ENCODE peak calls at places on chromosome 1, in eight cellular contexts. One of them, this sample, is unnamed.

GRCh38 chr1:18299441-18300338 is 181.0 kb upstream of the KLHDC7A start:
- ATAC-seq in activated T-cell treated with anti-CD3 and anti-CD28 coated beads, Interleukin-2, amount 50 U/mL, for 4 hours: no peak
- ATAC-seq in IMR-90: no peak
- ATAC-seq in GM23338: peak
- ATAC-seq in heart right ventricle: no peak
- ATAC-seq in heart left ventricle: no peak
- ATAC-seq in left cardiac atrium: no peak
- ATAC-seq in natural killer cell: no peak
- ATAC-seq in this sample: no peak

GRCh38 chr1:223110963-223111362 is 32.1 kb downstream of the TLR5 start:
- ATAC-seq in heart left ventricle: no peak
- ATAC-seq in activated T-cell treated with anti-CD3 and anti-CD28 coated beads, Interleukin-2, amount 50 U/mL, for 4 hours: peak
- ATAC-seq in left cardiac atrium: no peak
- ATAC-seq in IMR-90: no peak
- ATAC-seq in GM23338: no peak
- ATAC-seq in natural killer cell: no peak
- ATAC-seq in heart right ventricle: no peak
- ATAC-seq in this sample: no peak

GRCh38 chr1:89598450-89599331 is 34.2 kb upstream of the LRRC8C start:
- ATAC-seq in activated T-cell treated with anti-CD3 and anti-CD28 coated beads, Interleukin-2, amount 50 U/mL, for 4 hours: no peak
- ATAC-seq in GM23338: peak
- ATAC-seq in heart right ventricle: peak
- ATAC-seq in IMR-90: peak
- ATAC-seq in heart left ventricle: no peak
- ATAC-seq in natural killer cell: peak
- ATAC-seq in left cardiac atrium: peak
- ATAC-seq in this sample: peak

GRCh38 chr1:154335351-154335714 is 10.0 kb downstream of the ATP8B2 start:
- ATAC-seq in heart right ventricle: no peak
- ATAC-seq in GM23338: no peak
- ATAC-seq in activated T-cell treated with anti-CD3 and anti-CD28 coated beads, Interleukin-2, amount 50 U/mL, for 4 hours: no peak
- ATAC-seq in IMR-90: no peak
- ATAC-seq in heart left ventricle: no peak
- ATAC-seq in natural killer cell: peak
- ATAC-seq in left cardiac atrium: no peak
- ATAC-seq in this sample: no peak

GRCh38 chr1:6365047-6365446 is 28.5 kb downstream of the ACOT7 start:
- ATAC-seq in activated T-cell treated with anti-CD3 and anti-CD28 coated beads, Interleukin-2, amount 50 U/mL, for 4 hours: peak
- ATAC-seq in IMR-90: no peak
- ATAC-seq in heart right ventricle: no peak
- ATAC-seq in GM23338: no peak
- ATAC-seq in left cardiac atrium: no peak
- ATAC-seq in heart left ventricle: no peak
- ATAC-seq in natural killer cell: peak
- ATAC-seq in this sample: peak

GRCh38 chr1:42713293-42713692 is 26.7 kb downstream of the CLDN19 start:
- ATAC-seq in activated T-cell treated with anti-CD3 and anti-CD28 coated beads, Interleukin-2, amount 50 U/mL, for 4 hours: no peak
- ATAC-seq in natural killer cell: no peak
- ATAC-seq in left cardiac atrium: no peak
- ATAC-seq in heart right ventricle: no peak
- ATAC-seq in IMR-90: no peak
- ATAC-seq in heart left ventricle: no peak
- ATAC-seq in GM23338: no peak
- ATAC-seq in this sample: no peak

GRCh38 chr1:76871355-76871974 is 4.2 kb downstream of the ST6GALNAC5 start:
- ATAC-seq in left cardiac atrium: no peak
- ATAC-seq in heart left ventricle: no peak
- ATAC-seq in natural killer cell: no peak
- ATAC-seq in IMR-90: no peak
- ATAC-seq in activated T-cell treated with anti-CD3 and anti-CD28 coated beads, Interleukin-2, amount 50 U/mL, for 4 hours: no peak
- ATAC-seq in heart right ventricle: no peak
- ATAC-seq in GM23338: no peak
- ATAC-seq in this sample: no peak

GRCh38 chr1:41670558-41670957 is 186.1 kb upstream of the EDN2 start:
- ATAC-seq in GM23338: no peak
- ATAC-seq in activated T-cell treated with anti-CD3 and anti-CD28 coated beads, Interleukin-2, amount 50 U/mL, for 4 hours: peak
- ATAC-seq in heart right ventricle: no peak
- ATAC-seq in natural killer cell: no peak
- ATAC-seq in IMR-90: peak
- ATAC-seq in left cardiac atrium: peak
- ATAC-seq in heart left ventricle: no peak
- ATAC-seq in this sample: no peak

GRCh38 chr1:33878392-33878791 is 14.5 kb downstream of the HMGB4 start:
- ATAC-seq in GM23338: no peak
- ATAC-seq in natural killer cell: no peak
- ATAC-seq in activated T-cell treated with anti-CD3 and anti-CD28 coated beads, Interleukin-2, amount 50 U/mL, for 4 hours: no peak
- ATAC-seq in heart right ventricle: no peak
- ATAC-seq in left cardiac atrium: no peak
- ATAC-seq in heart left ventricle: no peak
- ATAC-seq in IMR-90: no peak
- ATAC-seq in this sample: no peak

GRCh38 chr1:225155555-225155954 is 226.1 kb downstream of the DNAH14 start:
- ATAC-seq in heart right ventricle: no peak
- ATAC-seq in activated T-cell treated with anti-CD3 and anti-CD28 coated beads, Interleukin-2, amount 50 U/mL, for 4 hours: no peak
- ATAC-seq in IMR-90: no peak
- ATAC-seq in GM23338: no peak
- ATAC-seq in natural killer cell: no peak
- ATAC-seq in left cardiac atrium: no peak
- ATAC-seq in heart left ventricle: no peak
- ATAC-seq in this sample: no peak

GRCh38 chr1:118047006-118047649 is 117.6 kb downstream of the WDR3 start:
- ATAC-seq in heart right ventricle: no peak
- ATAC-seq in heart left ventricle: no peak
- ATAC-seq in natural killer cell: no peak
- ATAC-seq in activated T-cell treated with anti-CD3 and anti-CD28 coated beads, Interleukin-2, amount 50 U/mL, for 4 hours: no peak
- ATAC-seq in GM23338: no peak
- ATAC-seq in left cardiac atrium: no peak
- ATAC-seq in IMR-90: no peak
- ATAC-seq in this sample: no peak

GRCh38 chr1:245698860-245699259 is 544.1 kb downstream of the KIF26B start:
- ATAC-seq in heart left ventricle: no peak
- ATAC-seq in activated T-cell treated with anti-CD3 and anti-CD28 coated beads, Interleukin-2, amount 50 U/mL, for 4 hours: no peak
- ATAC-seq in left cardiac atrium: no peak
- ATAC-seq in GM23338: no peak
- ATAC-seq in IMR-90: no peak
- ATAC-seq in heart right ventricle: no peak
- ATAC-seq in natural killer cell: no peak
- ATAC-seq in this sample: no peak

GRCh38 chr1:55479970-55480369 is 264.8 kb upstream of the USP24 start:
- ATAC-seq in left cardiac atrium: no peak
- ATAC-seq in GM23338: no peak
- ATAC-seq in activated T-cell treated with anti-CD3 and anti-CD28 coated beads, Interleukin-2, amount 50 U/mL, for 4 hours: no peak
- ATAC-seq in IMR-90: no peak
- ATAC-seq in natural killer cell: no peak
- ATAC-seq in heart right ventricle: no peak
- ATAC-seq in heart left ventricle: no peak
- ATAC-seq in this sample: no peak

GRCh38 chr1:203640723-203641523 is 14.3 kb downstream of the ATP2B4 start:
- ATAC-seq in GM23338: no peak
- ATAC-seq in heart right ventricle: no peak
- ATAC-seq in heart left ventricle: no peak
- ATAC-seq in natural killer cell: peak
- ATAC-seq in activated T-cell treated with anti-CD3 and anti-CD28 coated beads, Interleukin-2, amount 50 U/mL, for 4 hours: no peak
- ATAC-seq in IMR-90: no peak
- ATAC-seq in left cardiac atrium: no peak
- ATAC-seq in this sample: no peak

GRCh38 chr1:199243423-199244061 is 604.7 kb downstream of the PTPRC start:
- ATAC-seq in left cardiac atrium: peak
- ATAC-seq in activated T-cell treated with anti-CD3 and anti-CD28 coated beads, Interleukin-2, amount 50 U/mL, for 4 hours: peak
- ATAC-seq in GM23338: peak
- ATAC-seq in heart right ventricle: peak
- ATAC-seq in IMR-90: peak
- ATAC-seq in natural killer cell: peak
- ATAC-seq in heart left ventricle: no peak
- ATAC-seq in this sample: peak

This sample was measured in esophagus mucosa.